ENCODE peak calls at places on chromosome 7, in seven cellular contexts. Z, S, B, D, P, R and T are unnamed samples.

GRCh38 chr7:156969972-156970420 is 20.5 kb downstream of the NOM1 start:
- DNase-seq in Z (no peak), S (no peak), B (no peak), D (no peak), P (no peak), R (no peak), T (no peak)

GRCh38 chr7:51123322-51124021 is 193.1 kb downstream of the COBL start:
- DNase-seq in Z (no peak), S (peak), B (no peak), D (no peak), P (peak), R (no peak), T (no peak)

GRCh38 chr7:100141554-100141949 is 7.2 kb upstream of the LAMTOR4 start:
- DNase-seq in Z (no peak), S (no peak), B (no peak), D (no peak), P (no peak), R (no peak), T (no peak)

GRCh38 chr7:44884553-44885393 is 557 bp downstream of the PURB start:
- DNase-seq in Z (peak), S (no peak), B (no peak), D (peak), P (peak), R (no peak), T (no peak)

GRCh38 chr7:105209870-105210269 is 178.9 kb downstream of the SRPK2 start:
- DNase-seq in Z (peak), S (no peak), B (no peak), D (no peak), P (no peak), R (no peak), T (no peak)

GRCh38 chr7:149670288-149670687 is 103.1 kb downstream of the ZNF467 start:
- DNase-seq in Z (peak), S (no peak), B (no peak), D (no peak), P (no peak), R (no peak), T (peak)

GRCh38 chr7:157923903-157924630 is 587.3 kb downstream of the DNAJB6 start:
- DNase-seq in Z (no peak), S (no peak), B (no peak), D (no peak), P (peak), R (no peak), T (no peak)

GRCh38 chr7:117372073-117372472 is 49.2 kb upstream of the WNT2 start:
- DNase-seq in Z (no peak), S (no peak), B (no peak), D (no peak), P (no peak), R (no peak), T (no peak)

GRCh38 chr7:151429555-151430331 is 10.2 kb downstream of the CRYGN start:
- DNase-seq in Z (no peak), S (no peak), B (no peak), D (no peak), P (no peak), R (peak), T (no peak)

GRCh38 chr7:99314504-99314903 is 11.2 kb upstream of the ARPC1A start:
- DNase-seq in Z (no peak), S (no peak), B (no peak), D (no peak), P (no peak), R (peak), T (no peak)

GRCh38 chr7:43575506-43575905 is 7.4 kb upstream of the STK17A start:
- DNase-seq in Z (no peak), S (no peak), B (no peak), D (no peak), P (no peak), R (no peak), T (no peak)

GRCh38 chr7:22695476-22696132 is 31.4 kb upstream of the IL6 start:
- DNase-seq in Z (no peak), S (no peak), B (no peak), D (no peak), P (no peak), R (no peak), T (no peak)

GRCh38 chr7:4800487-4800886 is 25.1 kb downstream of the AP5Z1 start:
- DNase-seq in Z (no peak), S (no peak), B (no peak), D (no peak), P (no peak), R (no peak), T (no peak)

GRCh38 chr7:100407285-100408180 is 21.0 kb downstream of the ZCWPW1 start:
- DNase-seq in Z (peak), S (peak), B (peak), D (peak), P (peak), R (peak), T (peak)

GRCh38 chr7:150341263-150342118 is at the start of gene RARRES2:
- DNase-seq in Z (peak), S (no peak), B (peak), D (peak), P (peak), R (no peak), T (no peak)

GRCh38 chr7:142104550-142105527 is 6.7 kb upstream of the MGAM2 start:
- DNase-seq in Z (no peak), S (peak), B (peak), D (no peak), P (no peak), R (no peak), T (peak)

GRCh38 chr7:138978541-138979184 is 2.5 kb downstream of the KIAA1549 start:
- DNase-seq in Z (peak), S (no peak), B (no peak), D (no peak), P (no peak), R (no peak), T (no peak)

GRCh38 chr7:138980575-138981285 is 459 bp downstream of the KIAA1549 start:
- DNase-seq in Z (peak), S (no peak), B (no peak), D (no peak), P (peak), R (no peak), T (no peak)

GRCh38 chr7:138979988-138980574 is 1.1 kb downstream of the KIAA1549 start:
- DNase-seq in Z (peak), S (no peak), B (no peak), D (no peak), P (no peak), R (no peak), T (no peak)

GRCh38 chr7:138981332-138982203 is at the start of gene KIAA1549:
- DNase-seq in Z (peak), S (peak), B (peak), D (peak), P (peak), R (no peak), T (peak)

GRCh38 chr7:138979226-138979979 is 1.8 kb downstream of the KIAA1549 start:
- DNase-seq in Z (peak), S (peak), B (peak), D (no peak), P (no peak), R (no peak), T (no peak)
- TF ChIP-seq JUND in Z (no peak), S (no peak), B (no peak), D (no peak), P (no peak), R (no peak), T (no peak)

GRCh38 chr7:26792573-26792972 is 71.8 kb downstream of the SKAP2 start:
- DNase-seq in Z (no peak), S (no peak), B (no peak), D (no peak), P (no peak), R (no peak), T (no peak)
- TF ChIP-seq JUND in Z (no peak), S (no peak), B (no peak), D (no peak), P (no peak), R (no peak), T (no peak)

DNA sequence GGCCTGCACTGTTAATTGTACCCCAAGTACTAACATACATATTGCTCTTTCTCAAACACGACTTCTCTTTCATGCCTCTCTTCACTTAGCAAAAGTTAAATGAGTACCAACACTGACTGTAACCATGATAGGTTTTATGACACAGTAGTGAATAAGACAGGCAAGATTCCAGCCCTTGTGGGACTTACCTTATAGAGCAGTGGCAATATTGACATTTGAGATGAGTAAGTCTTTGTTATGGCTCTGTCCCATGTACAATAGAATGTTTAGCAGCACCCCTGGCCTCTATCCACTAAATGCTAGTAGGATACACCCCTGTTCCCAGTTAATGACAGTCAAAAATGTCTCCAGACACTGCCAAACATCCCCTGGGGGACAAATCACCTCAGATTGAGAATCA is 11.9 kb upstream of the COL1A2 start:
- DNase-seq in Z (no peak), S (no peak), B (no peak), D (no peak), P (no peak), R (no peak), T (peak)
- TF ChIP-seq JUND in Z (no peak), S (no peak), B (no peak), D (no peak), P (no peak), R (no peak), T (no peak)

GRCh38 chr7:24652551-24652950 is 79.3 kb downstream of the PALS2 start:
- DNase-seq in Z (no peak), S (no peak), B (no peak), D (no peak), P (no peak), R (no peak), T (no peak)

GRCh38 chr7:24656608-24657007 is 83.4 kb downstream of the PALS2 start:
- DNase-seq in Z (no peak), S (no peak), B (no peak), D (no peak), P (no peak), R (no peak), T (no peak)

GRCh38 chr7:24654305-24654704 is 81.1 kb downstream of the PALS2 start:
- DNase-seq in Z (no peak), S (no peak), B (no peak), D (no peak), P (no peak), R (no peak), T (no peak)

GRCh38 chr7:24657980-24658379 is 84.7 kb downstream of the PALS2 start:
- DNase-seq in Z (no peak), S (no peak), B (no peak), D (no peak), P (no peak), R (no peak), T (no peak)

DNA sequence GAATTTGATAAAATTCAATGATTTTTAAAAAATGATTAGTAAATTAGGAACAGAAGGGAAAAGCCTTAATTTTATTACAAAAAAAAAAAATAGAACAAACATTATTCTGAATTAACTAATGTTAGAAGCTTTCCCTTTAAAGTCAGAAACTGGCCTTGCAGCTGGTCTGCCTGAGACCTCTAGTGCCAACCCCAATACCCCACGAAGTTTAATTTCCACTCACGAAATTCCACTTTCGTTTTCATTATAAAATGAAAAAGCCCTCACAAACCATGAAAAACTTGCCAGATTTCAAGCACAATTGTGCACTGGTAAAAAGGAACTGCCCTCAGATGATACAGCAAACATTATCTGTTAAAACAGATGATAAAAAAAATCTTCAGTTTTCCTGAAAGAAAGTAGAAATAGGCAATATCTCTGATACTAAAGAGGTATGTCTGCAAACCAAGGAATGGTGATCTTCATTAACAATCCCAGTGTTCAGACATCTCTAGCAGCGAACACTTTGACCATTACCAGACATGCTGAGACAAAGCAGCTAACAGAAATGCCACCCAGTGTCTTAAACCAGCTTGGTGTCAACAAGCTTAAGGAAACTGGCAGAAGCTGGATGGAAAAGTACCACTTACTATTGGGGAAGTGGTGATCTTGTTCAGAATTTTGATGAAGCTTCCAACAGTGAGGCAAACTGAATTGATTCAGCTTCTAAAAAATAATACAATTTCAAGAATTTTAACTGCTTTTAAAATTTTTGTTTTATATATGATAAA is 80.2 kb downstream of the PALS2 start:
- DNase-seq in Z (no peak), S (no peak), B (no peak), D (no peak), P (no peak), R (no peak), T (peak)
- TF ChIP-seq JUND in Z (no peak), S (no peak), B (no peak), D (no peak), P (no peak), R (no peak), T (no peak)

GRCh38 chr7:34282271-34282670 is 375.7 kb upstream of the NPSR1 start:
- DNase-seq in Z (no peak), S (no peak), B (no peak), D (no peak), P (no peak), R (no peak), T (no peak)

GRCh38 chr7:34275629-34276028 is 370.3 kb downstream of the BMPER start:
- DNase-seq in Z (no peak), S (no peak), B (no peak), D (no peak), P (no peak), R (no peak), T (no peak)

GRCh38 chr7:34277016-34277800 is 371.9 kb downstream of the BMPER start:
- DNase-seq in Z (no peak), S (no peak), B (no peak), D (no peak), P (no peak), R (no peak), T (no peak)

GRCh38 chr7:34277801-34278195 is 372.5 kb downstream of the BMPER start:
- DNase-seq in Z (no peak), S (no peak), B (no peak), D (no peak), P (no peak), R (no peak), T (no peak)

DNA sequence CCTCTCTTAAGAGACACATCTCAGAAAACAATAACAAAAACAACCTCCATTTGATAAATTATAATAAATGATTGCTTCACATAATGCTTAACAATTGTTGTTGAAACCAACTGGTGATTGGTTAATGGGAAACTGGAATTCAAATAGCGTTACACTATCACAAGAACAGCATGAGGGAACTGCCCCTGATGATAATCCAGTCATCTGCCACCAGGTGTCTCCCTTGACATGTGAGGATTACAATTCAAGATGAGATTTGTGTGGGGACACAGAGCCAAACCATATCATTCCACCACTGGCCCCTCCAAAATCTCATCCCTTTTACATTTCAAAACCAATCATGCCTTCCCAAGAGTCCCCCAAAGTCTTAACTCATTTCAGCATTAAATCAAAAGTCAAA is 375.9 kb downstream of the BMPER start:
- DNase-seq in Z (no peak), S (no peak), B (peak), D (peak), P (no peak), R (no peak), T (no peak)
- TF ChIP-seq JUND in Z (no peak), S (no peak), B (no peak), D (no peak), P (no peak), R (no peak), T (no peak)

DNA sequence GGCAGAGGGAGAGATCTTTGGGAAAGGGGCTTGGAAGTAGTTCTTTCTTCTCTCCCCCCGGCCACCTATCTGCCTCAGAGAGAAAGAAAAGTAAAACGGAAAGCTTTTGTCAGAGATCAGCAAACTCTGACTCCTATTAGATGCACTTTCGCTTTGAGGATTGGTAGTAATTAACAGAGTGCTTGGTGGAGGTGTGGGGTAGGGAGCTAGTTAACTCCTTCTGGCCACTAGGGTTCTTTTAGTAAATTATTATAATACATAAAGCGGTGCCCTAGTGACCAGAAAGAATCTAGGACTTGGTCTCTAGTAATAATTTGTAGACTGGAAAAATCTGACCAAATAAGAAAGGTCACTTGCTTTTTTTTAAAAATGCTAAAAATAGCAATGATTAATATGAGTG is 54.6 kb downstream of the CPVL start:
- DNase-seq in Z (no peak), S (no peak), B (no peak), D (no peak), P (no peak), R (no peak), T (no peak)
- TF ChIP-seq JUND in Z (no peak), S (no peak), B (no peak), D (no peak), P (no peak), R (no peak), T (no peak)

GRCh38 chr7:14394786-14395185 is 405.3 kb upstream of the ETV1 start:
- DNase-seq in Z (no peak), S (no peak), B (no peak), D (no peak), P (no peak), R (no peak), T (no peak)
- TF ChIP-seq JUND in Z (no peak), S (no peak), B (no peak), D (no peak), P (no peak), R (no peak), T (no peak)